ENCODE peak calls at places on chromosomes 1 and 21, in eight cellular contexts. F, Z, A, T, O, C, Y and I are unnamed samples. For H3K9me3 and H3K4me1, the result is how much of the 10 kb centered on the place peaks cover.

GRCh38 chr21:26070822-26071425 is 99.6 kb downstream of the APP start:
- DNase-seq in F (no peak), Z (no peak), A (no peak), T (no peak), O (no peak), C (no peak), Y (peak), I (peak)

GRCh38 chr1:58964880-58965279 is 181.0 kb upstream of the JUN start:
- DNase-seq in F (no peak), Z (peak), A (no peak), T (no peak), O (no peak), C (no peak), Y (no peak), I (no peak)

GRCh38 chr1:230414102-230414501 is 12.0 kb downstream of the PGBD5 start:
- DNase-seq in F (no peak), Z (no peak), A (no peak), T (no peak), O (no peak), C (no peak), Y (no peak), I (no peak)

GRCh38 chr1:39960461-39960958 is 5.6 kb downstream of the MFSD2A start:
- DNase-seq in F (no peak), Z (peak), A (no peak), T (no peak), O (no peak), C (no peak), Y (no peak), I (peak)

GRCh38 chr1:22282281-22282970 is 139.5 kb upstream of the WNT4 start:
- DNase-seq in F (no peak), Z (no peak), A (no peak), T (no peak), O (no peak), C (no peak), Y (no peak), I (no peak)

GRCh38 chr1:153607381-153607780 is 5.6 kb downstream of the S100A16 start:
- DNase-seq in F (no peak), Z (no peak), A (no peak), T (no peak), O (no peak), C (no peak), Y (no peak), I (no peak)

GRCh38 chr1:205925730-205926129 is 17.5 kb downstream of the SLC26A9 start:
- DNase-seq in F (no peak), Z (no peak), A (no peak), T (no peak), O (no peak), C (peak), Y (peak), I (no peak)

GRCh38 chr21:40901690-40902089 is 54.7 kb upstream of the DSCAM start:
- DNase-seq in F (no peak), Z (peak), A (no peak), T (no peak), O (no peak), C (no peak), Y (no peak), I (no peak)

GRCh38 chr1:106222415-106222814 is 834.1 kb upstream of the PRMT6 start:
- DNase-seq in F (no peak), Z (no peak), A (no peak), T (no peak), O (no peak), C (no peak), Y (peak), I (no peak)

GRCh38 chr1:219476716-219477115 is 136.2 kb downstream of the ZC3H11B start:
- DNase-seq in F (no peak), Z (no peak), A (no peak), T (no peak), O (no peak), C (no peak), Y (no peak), I (no peak)

GRCh38 chr1:225926551-225927113 is 2.6 kb upstream of the PYCR2 start:
- DNase-seq in F (no peak), Z (no peak), A (no peak), T (no peak), O (no peak), C (no peak), Y (peak), I (no peak)

GRCh38 chr1:226586116-226586515 is 37.6 kb downstream of the STUM start:
- DNase-seq in F (no peak), Z (no peak), A (no peak), T (no peak), O (no peak), C (no peak), Y (no peak), I (no peak)

GRCh38 chr1:43042773-43043470 is 84.3 kb upstream of the SLC2A1 start:
- DNase-seq in F (no peak), Z (no peak), A (no peak), T (no peak), O (no peak), C (no peak), Y (no peak), I (peak)

GRCh38 chr1:29973406-29973805 is 737.1 kb downstream of the PTPRU start:
- DNase-seq in F (no peak), Z (no peak), A (no peak), T (no peak), O (no peak), C (no peak), Y (no peak), I (no peak)

GRCh38 chr1:60989745-60990718 is 92.3 kb upstream of the NFIA start:
- DNase-seq in F (no peak), Z (no peak), A (no peak), T (no peak), O (no peak), C (no peak), Y (peak), I (no peak)

GRCh38 chr21:31698461-31698860 is 33.5 kb downstream of the SCAF4 start:
- DNase-seq in F (no peak), Z (no peak), A (no peak), T (no peak), O (no peak), C (no peak), Y (no peak), I (no peak)

GRCh38 chr1:38558476-38559179 is 300.9 kb downstream of the RRAGC start:
- DNase-seq in F (no peak), Z (no peak), A (no peak), T (no peak), O (no peak), C (no peak), Y (no peak), I (no peak)

GRCh38 chr1:170692866-170693575 is 29.1 kb downstream of the PRRX1 start:
- DNase-seq in F (no peak), Z (no peak), A (no peak), T (no peak), O (no peak), C (no peak), Y (no peak), I (no peak)
- H3K27ac ChIP-seq in F (no peak), Z (no peak), A (no peak), T (no peak), O (no peak), C (no peak), Y (no peak), I (no peak)

GRCh38 chr1:83499998-83500397 is 498.9 kb downstream of the TTLL7 start:
- DNase-seq in F (no peak), Z (no peak), A (no peak), T (no peak), O (no peak), C (no peak), Y (no peak), I (no peak)

GRCh38 chr1:83500531-83500930 is 498.4 kb downstream of the TTLL7 start:
- DNase-seq in F (no peak), Z (no peak), A (no peak), T (no peak), O (no peak), C (no peak), Y (no peak), I (no peak)

GRCh38 chr1:83495560-83495959 is 503.4 kb downstream of the TTLL7 start:
- DNase-seq in F (no peak), Z (no peak), A (no peak), T (no peak), O (no peak), C (no peak), Y (no peak), I (no peak)

GRCh38 chr1:83500987-83501591 is 497.8 kb downstream of the TTLL7 start:
- DNase-seq in F (no peak), Z (no peak), A (no peak), T (no peak), O (no peak), C (no peak), Y (no peak), I (no peak)

DNA sequence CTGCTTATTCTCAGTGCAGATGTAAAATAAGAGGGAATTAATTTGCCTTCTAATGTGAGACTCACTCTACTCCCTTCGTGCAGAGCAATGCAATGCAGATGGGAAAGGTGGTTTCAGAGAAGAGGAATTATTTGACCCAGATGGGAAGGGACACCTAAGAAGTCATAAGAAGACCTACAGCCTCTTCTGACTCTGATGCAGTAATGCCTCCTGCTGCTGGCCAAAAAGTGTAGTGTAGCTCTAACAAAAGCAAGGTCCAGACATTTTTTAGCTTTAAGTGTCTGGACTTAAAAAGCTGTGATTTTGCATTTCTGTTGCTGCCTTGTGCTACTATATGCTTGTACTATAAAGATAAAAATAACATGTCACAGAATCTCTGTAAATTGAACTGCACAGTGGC is 501.4 kb downstream of the TTLL7 start:
- DNase-seq in F (no peak), Z (no peak), A (no peak), T (peak), O (no peak), C (no peak), Y (peak), I (no peak)
- H3K9me3 ChIP-seq in F (under half), Z (under half), A (under half), T (under half), O (under half), C (under half), Y (under half), I (under half)

DNA sequence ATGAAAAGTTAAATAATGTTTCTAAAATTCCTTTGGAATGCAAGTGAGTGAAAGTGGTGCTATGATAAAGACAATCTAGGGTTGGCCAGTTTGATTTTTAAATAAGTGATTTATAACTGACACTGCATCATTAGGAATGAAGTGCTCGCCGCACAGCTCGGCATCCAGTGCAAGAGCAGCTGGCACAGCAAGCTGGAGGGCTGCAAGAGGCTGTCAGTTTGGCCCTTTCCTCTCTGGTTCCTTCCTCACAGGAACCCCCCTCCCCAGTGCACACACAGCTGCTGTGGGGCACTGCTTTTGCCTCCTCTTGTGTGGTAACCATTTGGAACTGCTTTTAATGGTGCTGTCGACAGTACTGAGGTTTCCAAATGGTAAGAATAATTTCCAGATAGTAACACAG is 10.4 kb upstream of the BCAR3 start:
- DNase-seq in F (no peak), Z (no peak), A (no peak), T (no peak), O (no peak), C (no peak), Y (no peak), I (no peak)
- H3K4me1 ChIP-seq in F (under half), Z (under half), A (under half), T (under half), O (under half), C (half or more), Y (half or more), I (under half)

GRCh38 chr1:208942394-208942793 is 641.1 kb upstream of the CAMK1G start:
- DNase-seq in F (no peak), Z (no peak), A (no peak), T (no peak), O (no peak), C (no peak), Y (peak), I (no peak)
- H3K27ac ChIP-seq in F (no peak), Z (no peak), A (no peak), T (no peak), O (no peak), C (no peak), Y (peak), I (no peak)

GRCh38 chr1:152347116-152347728 is 12.6 kb downstream of the FLG2 start:
- DNase-seq in F (no peak), Z (peak), A (peak), T (no peak), O (peak), C (peak), Y (peak), I (peak)
- H3K9me3 ChIP-seq in F (under half), Z (under half), A (under half), T (under half), O (under half), C (under half), Y (under half), I (under half)